ENCODE peak calls at places on chromosomes 7 and 10, in seven cellular contexts. W is GM12891, P is sigmoid colon, S is transverse colon, O is endothelial cell of umbilical vein, H is suprapubic skin, R is breast epithelium. Z is an unnamed sample.

GRCh38 chr7:108425876-108426275 is 30.4 kb downstream of the NRCAM start:
- DNase-seq in W (no peak), P (no peak), S (no peak), O (no peak), H (no peak), R (no peak), Z (no peak)

GRCh38 chr7:80324032-80324431 is 187.8 kb downstream of the GNAT3 start:
- DNase-seq in W (no peak), P (no peak), S (no peak), O (peak), H (no peak), R (peak), Z (no peak)

GRCh38 chr7:69395072-69395714 is 203.1 kb upstream of the AUTS2 start:
- DNase-seq in W (no peak), P (no peak), S (no peak), O (no peak), H (no peak), R (no peak), Z (no peak)

GRCh38 chr10:52216852-52217251 is 97.2 kb upstream of the DKK1 start:
- DNase-seq in W (no peak), P (no peak), S (peak), O (peak), H (no peak), R (no peak), Z (peak)

GRCh38 chr10:68877482-68877881 is 23.6 kb upstream of the DDX50 start:
- DNase-seq in W (no peak), P (no peak), S (no peak), O (no peak), H (no peak), R (no peak), Z (no peak)

GRCh38 chr10:1576467-1577259 is 160.7 kb downstream of the ADARB2 start:
- DNase-seq in W (no peak), P (peak), S (no peak), O (no peak), H (peak), R (no peak), Z (no peak)

GRCh38 chr10:83605783-83606182 is 533.5 kb upstream of the GHITM start:
- DNase-seq in W (no peak), P (no peak), S (no peak), O (no peak), H (no peak), R (no peak), Z (no peak)

GRCh38 chr10:126561499-126562208 is 108.8 kb downstream of the C10orf90 start:
- DNase-seq in W (no peak), P (no peak), S (no peak), O (no peak), H (no peak), R (no peak), Z (no peak)

GRCh38 chr7:39950473-39951155 is 558 bp downstream of the CDK13 start:
- DNase-seq in W (peak), P (peak), S (peak), O (peak), H (peak), R (peak), Z (peak)

GRCh38 chr7:158252081-158252836 is 335.4 kb downstream of the PTPRN2 start:
- DNase-seq in W (no peak), P (peak), S (no peak), O (no peak), H (peak), R (no peak), Z (no peak)

GRCh38 chr10:65571011-65571570 is 1354.7 kb upstream of the LRRTM3 start:
- DNase-seq in W (no peak), P (no peak), S (no peak), O (peak), H (no peak), R (no peak), Z (no peak)

GRCh38 chr10:86261470-86261869 is 105.1 kb downstream of the GRID1 start:
- DNase-seq in W (no peak), P (no peak), S (no peak), O (no peak), H (peak), R (no peak), Z (no peak)

GRCh38 chr10:114520453-114520852 is 116.2 kb upstream of the AFAP1L2 start:
- DNase-seq in W (no peak), P (no peak), S (no peak), O (peak), H (no peak), R (no peak), Z (no peak)

GRCh38 chr7:27199820-27200760 is at the start of gene HOXA13:
- DNase-seq in W (no peak), P (peak), S (peak), O (no peak), H (peak), R (no peak), Z (peak)

GRCh38 chr10:124138883-124139348 is 45.5 kb upstream of the CHST15 start:
- DNase-seq in W (no peak), P (peak), S (no peak), O (no peak), H (no peak), R (no peak), Z (no peak)

GRCh38 chr10:132847856-132848255 is 61.9 kb upstream of the NKX6-2 start:
- DNase-seq in W (no peak), P (peak), S (no peak), O (no peak), H (no peak), R (no peak), Z (no peak)

GRCh38 chr10:118953598-118953997 is 75.9 kb upstream of the NANOS1 start:
- DNase-seq in W (no peak), P (no peak), S (no peak), O (no peak), H (peak), R (peak), Z (no peak)

GRCh38 chr7:150857276-150858055 is 5.1 kb downstream of the AOC1 start:
- DNase-seq in W (no peak), P (peak), S (no peak), O (no peak), H (no peak), R (peak), Z (no peak)

GRCh38 chr10:14858338-14858925 is 20.2 kb upstream of the SUV39H2 start:
- DNase-seq in W (no peak), P (no peak), S (no peak), O (no peak), H (no peak), R (no peak), Z (no peak)

GRCh38 chr7:2048006-2048405 is 184.7 kb downstream of the MAD1L1 start:
- DNase-seq in W (no peak), P (peak), S (no peak), O (no peak), H (peak), R (no peak), Z (no peak)

GRCh38 chr10:102120142-102120986 is at the start of gene LDB1:
- DNase-seq in W (peak), P (peak), S (peak), O (peak), H (peak), R (peak), Z (peak)

GRCh38 chr7:108278776-108279175 is 148.6 kb upstream of the LAMB4 start:
- DNase-seq in W (no peak), P (no peak), S (no peak), O (peak), H (no peak), R (no peak), Z (no peak)

GRCh38 chr7:1706721-1707613 is 36.9 kb downstream of the ELFN1 start:
- DNase-seq in W (peak), P (no peak), S (no peak), O (no peak), H (peak), R (no peak), Z (no peak)

GRCh38 chr10:121240556-121240955 is 357.7 kb downstream of the FGFR2 start:
- DNase-seq in W (no peak), P (no peak), S (peak), O (no peak), H (no peak), R (no peak), Z (no peak)

GRCh38 chr10:49664842-49665355 is 14.6 kb upstream of the C10orf53 start:
- DNase-seq in W (no peak), P (no peak), S (no peak), O (no peak), H (peak), R (no peak), Z (no peak)

GRCh38 chr10:14185501-14186045 is 145.2 kb downstream of the FRMD4A start:
- DNase-seq in W (peak), P (no peak), S (no peak), O (peak), H (no peak), R (no peak), Z (no peak)

GRCh38 chr10:49000437-49001398 is 61.1 kb upstream of the LRRC18 start:
- DNase-seq in W (no peak), P (no peak), S (no peak), O (no peak), H (no peak), R (no peak), Z (no peak)

GRCh38 chr10:35910234-35910633 is 268.1 kb upstream of the FZD8 start:
- DNase-seq in W (no peak), P (no peak), S (no peak), O (peak), H (no peak), R (no peak), Z (no peak)

GRCh38 chr7:87223666-87224065 is 4.1 kb upstream of the TMEM243 start:
- DNase-seq in W (no peak), P (no peak), S (no peak), O (no peak), H (no peak), R (no peak), Z (no peak)

GRCh38 chr7:135959655-135960363 is 17.4 kb downstream of the MTPN start:
- DNase-seq in W (no peak), P (no peak), S (no peak), O (no peak), H (no peak), R (no peak), Z (no peak)

GRCh38 chr10:48555310-48556042 is 49.4 kb downstream of the ARHGAP22 start:
- DNase-seq in W (no peak), P (no peak), S (no peak), O (no peak), H (no peak), R (no peak), Z (no peak)

GRCh38 chr7:129969881-129970446 is 17.2 kb upstream of the UBE2H start:
- DNase-seq in W (no peak), P (no peak), S (peak), O (peak), H (no peak), R (peak), Z (peak)

GRCh38 chr7:25858562-25859411 is 293.2 kb upstream of the NFE2L3 start:
- DNase-seq in W (no peak), P (no peak), S (peak), O (no peak), H (no peak), R (no peak), Z (no peak)

GRCh38 chr7:40015790-40016296 is 65.8 kb downstream of the CDK13 start:
- DNase-seq in W (peak), P (no peak), S (peak), O (peak), H (no peak), R (no peak), Z (peak)

GRCh38 chr10:9209105-9209798 is 1154.8 kb downstream of the GATA3 start:
- DNase-seq in W (peak), P (peak), S (peak), O (peak), H (no peak), R (peak), Z (peak)

GRCh38 chr7:129376076-129376777 is 58.0 kb upstream of the STRIP2 start:
- DNase-seq in W (no peak), P (no peak), S (peak), O (peak), H (no peak), R (no peak), Z (peak)

GRCh38 chr10:116690356-116691078 is 51.8 kb downstream of the HSPA12A start:
- DNase-seq in W (no peak), P (peak), S (no peak), O (no peak), H (no peak), R (no peak), Z (no peak)

GRCh38 chr10:97683556-97684357 is 3.3 kb downstream of the AVPI1 start:
- DNase-seq in W (no peak), P (peak), S (peak), O (peak), H (no peak), R (no peak), Z (no peak)

GRCh38 chr7:72538856-72539255 is 126.7 kb upstream of the CALN1 start:
- DNase-seq in W (no peak), P (no peak), S (no peak), O (no peak), H (no peak), R (no peak), Z (no peak)

GRCh38 chr10:128125944-128126764 is at the start of gene MKI67:
- DNase-seq in W (peak), P (peak), S (peak), O (peak), H (peak), R (peak), Z (peak)
- TF ChIP-seq POLR2A in W (peak), P (no peak), S (no peak), O (no peak), H (no peak), R (no peak), Z (no peak)

DNA sequence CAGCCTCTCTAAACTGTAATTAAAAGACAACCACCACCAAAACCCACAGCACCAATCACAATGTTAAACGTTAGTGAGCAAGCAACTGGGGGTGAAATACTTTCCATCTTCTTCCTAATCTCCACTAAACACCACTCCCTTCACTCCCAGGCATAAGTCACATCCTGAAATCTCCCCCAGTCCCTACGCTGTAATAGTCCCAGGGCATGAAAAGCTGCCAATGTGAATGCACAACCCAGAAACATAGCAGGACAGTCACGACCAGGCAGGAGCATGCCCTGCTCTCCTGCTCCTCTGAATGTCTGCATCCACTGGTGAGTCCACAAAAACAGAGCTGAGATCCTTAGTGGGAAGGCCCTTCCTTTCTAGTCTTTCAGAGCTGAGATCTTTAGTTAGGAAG is 288.9 kb downstream of the PARD3 start:
- DNase-seq in W (no peak), P (no peak), S (no peak), O (peak), H (no peak), R (no peak), Z (no peak)
- TF ChIP-seq POLR2AphosphoS5 in W (no peak), P (no peak), S (no peak), O (no peak), H (no peak), R (no peak), Z (no peak)

GRCh38 chr7:139749545-139749944 is 28.3 kb downstream of the HIPK2 start:
- DNase-seq in W (no peak), P (no peak), S (no peak), O (no peak), H (no peak), R (no peak), Z (no peak)
- TF ChIP-seq POLR2A in W (no peak), P (no peak), S (no peak), O (no peak), H (no peak), R (no peak), Z (no peak)

GRCh38 chr10:110852255-110852896 is 19.4 kb upstream of the PDCD4 start:
- DNase-seq in W (no peak), P (peak), S (no peak), O (no peak), H (no peak), R (peak), Z (no peak)
- TF ChIP-seq POLR2AphosphoS5 in W (no peak), P (no peak), S (no peak), O (no peak), H (no peak), R (peak), Z (no peak)

DNA sequence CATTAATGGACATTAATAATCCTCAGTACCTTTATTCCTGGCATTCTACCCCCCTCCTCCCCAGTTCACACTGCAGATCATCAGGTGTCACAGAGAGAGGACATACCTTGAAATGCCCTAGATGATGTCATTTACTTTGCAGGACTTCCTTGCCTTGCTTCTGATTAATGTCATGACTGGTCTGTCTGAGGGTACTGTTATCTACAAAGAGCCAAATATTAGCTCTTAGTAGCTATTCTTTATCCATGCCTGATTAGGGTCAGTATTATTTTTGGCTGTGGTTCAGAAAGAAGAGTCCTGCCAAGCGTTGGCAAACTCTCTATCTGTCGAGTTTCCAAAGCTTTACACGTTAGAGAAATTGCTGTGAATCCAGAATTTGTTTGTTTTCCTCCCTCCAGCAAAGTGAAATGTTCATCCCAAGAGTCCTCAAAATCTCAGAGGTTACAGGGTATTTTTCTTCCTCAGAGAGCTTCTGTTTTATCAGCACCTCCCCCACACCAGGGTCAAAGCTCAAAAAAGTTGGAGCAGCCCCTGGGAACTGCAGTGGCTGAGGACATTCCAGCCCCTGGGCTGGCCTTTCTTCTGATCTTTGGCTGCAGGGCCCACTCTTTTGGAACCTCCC is 12.6 kb downstream of the SCD start:
- DNase-seq in W (no peak), P (no peak), S (no peak), O (no peak), H (no peak), R (no peak), Z (no peak)
- TF ChIP-seq POLR2A in W (no peak), P (no peak), S (no peak), O (no peak), H (no peak), R (no peak), Z (no peak)

DNA sequence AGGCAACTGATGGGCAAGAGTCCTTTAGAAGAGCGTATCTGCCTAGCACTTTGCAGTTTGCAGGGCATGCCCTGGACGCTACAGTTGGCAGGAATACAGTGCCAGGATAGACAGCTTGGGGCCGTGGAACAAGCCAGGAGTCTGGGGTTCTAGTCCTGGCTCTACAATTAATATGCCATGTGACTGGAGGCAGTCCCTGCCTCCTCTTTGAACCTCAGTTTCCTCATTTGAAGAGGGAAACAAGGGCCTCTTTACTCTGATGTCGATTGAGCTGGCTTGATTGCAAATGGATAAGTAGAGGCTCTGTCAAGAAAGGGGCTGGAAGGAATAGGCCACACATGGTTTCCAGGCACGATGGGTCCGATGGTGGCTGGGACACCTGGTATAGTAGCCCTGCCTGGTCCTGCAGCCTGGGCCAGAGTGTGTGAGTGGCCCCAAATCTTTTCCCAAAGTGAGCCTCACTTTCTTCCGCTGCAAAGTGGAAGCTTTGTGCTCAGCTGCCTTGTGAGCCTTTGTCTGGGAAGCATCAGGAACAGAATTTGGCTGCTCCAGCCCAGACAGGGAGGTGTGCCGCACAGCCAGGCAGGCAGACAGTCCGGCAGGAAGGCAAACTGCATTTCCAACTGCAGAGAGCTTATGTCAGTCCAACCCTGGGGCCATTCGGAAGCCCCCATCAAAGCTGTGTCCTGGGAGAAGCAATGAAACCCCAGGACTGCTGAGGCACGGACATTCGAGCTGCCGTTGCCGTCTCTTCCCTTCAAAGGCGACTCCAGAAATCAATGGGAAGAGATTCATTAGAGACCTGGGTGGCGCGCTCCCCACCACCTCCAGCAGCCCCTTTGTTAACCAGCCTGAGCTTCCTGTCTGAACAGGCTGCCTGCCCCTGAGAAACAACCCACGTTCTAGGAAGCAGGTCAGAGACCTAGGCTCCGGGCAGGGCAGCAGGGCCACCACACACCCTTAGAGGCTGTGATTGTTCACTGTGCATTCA is 111.2 kb upstream of the PPIF start:
- DNase-seq in W (no peak), P (no peak), S (no peak), O (peak), H (no peak), R (no peak), Z (no peak)
- TF ChIP-seq POLR2AphosphoS5 in W (no peak), P (peak), S (no peak), O (no peak), H (no peak), R (no peak), Z (no peak)

DNA sequence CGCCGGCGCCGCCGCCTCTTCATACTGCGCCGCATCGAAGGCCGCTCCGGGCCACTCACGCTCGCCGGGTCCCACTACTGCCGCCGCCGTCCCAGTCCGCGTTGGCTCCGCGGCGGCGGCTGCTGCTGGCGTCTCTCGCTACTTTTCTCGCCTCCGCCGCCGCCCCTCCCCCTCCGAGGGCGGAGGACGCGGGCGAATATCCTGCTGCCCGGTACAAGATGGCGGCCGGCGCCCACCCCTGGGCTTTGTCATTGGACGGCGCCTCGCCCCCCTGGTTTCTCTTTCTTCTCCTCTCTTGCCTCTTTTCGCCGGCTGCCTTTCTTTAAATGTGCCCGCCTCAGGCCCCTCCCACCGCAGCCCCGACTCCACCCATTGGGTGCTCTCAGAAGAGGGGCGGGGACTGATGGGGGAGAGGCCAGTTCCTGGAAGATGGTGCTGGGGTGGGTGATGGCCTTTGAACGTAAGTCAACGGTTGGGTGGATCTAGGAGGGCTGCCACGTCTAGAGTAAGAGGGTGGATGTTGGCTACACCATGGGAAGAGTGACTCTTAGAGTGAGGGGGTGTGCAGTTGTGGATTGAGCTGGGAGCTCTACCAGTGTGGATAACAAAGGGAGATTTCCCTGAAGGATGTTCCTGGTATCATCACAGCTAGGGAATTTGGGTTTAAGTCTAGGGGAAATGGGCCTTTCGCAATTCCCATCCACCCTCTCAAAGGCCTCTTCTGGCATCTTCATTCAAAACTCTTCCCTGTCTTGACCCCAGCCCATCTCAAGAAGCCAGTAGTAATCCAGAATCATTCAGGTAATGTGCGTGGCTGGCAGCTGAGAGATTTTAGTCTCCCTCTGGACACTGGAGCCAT is at the start of gene CCDC71L:
- DNase-seq in W (peak), P (peak), S (peak), O (peak), H (peak), R (peak), Z (peak)
- TF ChIP-seq POLR2A in W (no peak), P (peak), S (peak), O (peak), H (peak), R (peak), Z (peak)

GRCh38 chr10:59851864-59852263 is 54.5 kb downstream of the CCDC6 start:
- DNase-seq in W (no peak), P (no peak), S (no peak), O (no peak), H (no peak), R (no peak), Z (no peak)
- TF ChIP-seq POLR2AphosphoS5 in W (no peak), P (no peak), S (no peak), O (no peak), H (no peak), R (no peak), Z (no peak)